ENCODE peak calls at places on chromosomes 5 and 9, in four cellular contexts. N, W, Q and I are unnamed samples.

GRCh38 chr9:5442400-5443011 is 4.8 kb upstream of the PLGRKT start:
- DNase-seq in N (no peak), W (no peak), Q (peak; percentile 53), I (peak; percentile 17)

GRCh38 chr5:176700239-176700847 is 53.1 kb downstream of the TSPAN17 start:
- DNase-seq in N (no peak), W (no peak), Q (peak; percentile 7), I (peak; percentile 40)

GRCh38 chr5:170267431-170268152 is 30.0 kb downstream of the LCP2 start:
- DNase-seq in N (peak; percentile 34), W (peak; percentile 75), Q (peak; percentile 80), I (peak; percentile 82)

GRCh38 chr5:6611561-6612256 is 21.1 kb downstream of the NSUN2 start:
- DNase-seq in N (no peak), W (no peak), Q (no peak), I (no peak)

GRCh38 chr9:68802525-68803015 is 97.5 kb downstream of the PIP5K1B start:
- DNase-seq in N (peak; percentile 91), W (peak; percentile 34), Q (no peak), I (no peak)

GRCh38 chr5:178307266-178308045 is 74.9 kb upstream of the PHYKPL start:
- DNase-seq in N (no peak), W (no peak), Q (no peak), I (no peak)

GRCh38 chr5:92909545-92909962 is 671.5 kb downstream of the NR2F1-AS1 start:
- DNase-seq in N (no peak), W (no peak), Q (no peak), I (no peak)

GRCh38 chr5:159610966-159611579 is 280.8 kb upstream of the IL12B start:
- DNase-seq in N (no peak), W (no peak), Q (no peak), I (no peak)

GRCh38 chr9:88045686-88046085 is 71.4 kb upstream of the CDK20 start:
- DNase-seq in N (no peak), W (no peak), Q (no peak), I (no peak)

GRCh38 chr5:172910828-172911627 is 48.2 kb upstream of the RPL26L1 start:
- DNase-seq in N (peak; percentile 61), W (no peak), Q (peak; percentile 30), I (no peak)

GRCh38 chr9:131470581-131470991 is 32.1 kb upstream of the POMT1 start:
- DNase-seq in N (no peak), W (no peak), Q (no peak), I (no peak)

GRCh38 chr9:128162215-128163026 is 2.4 kb downstream of the BBLN start:
- DNase-seq in N (no peak), W (no peak), Q (no peak), I (no peak)

GRCh38 chr5:100760700-100761099 is 142.4 kb downstream of the ST8SIA4 start:
- DNase-seq in N (no peak), W (no peak), Q (no peak), I (no peak)

GRCh38 chr5:68368686-68369359 is 153.3 kb downstream of the PIK3R1 start:
- DNase-seq in N (no peak), W (no peak), Q (no peak), I (no peak)

GRCh38 chr5:171524461-171524860 is 105.0 kb downstream of the FGF18 start:
- DNase-seq in N (no peak), W (no peak), Q (no peak), I (no peak)

GRCh38 chr9:76932778-76933177 is 26.9 kb upstream of the PRUNE2 start:
- DNase-seq in N (no peak), W (no peak), Q (no peak), I (no peak)

GRCh38 chr9:75390951-75391350 is 302.6 kb downstream of the OSTF1 start:
- DNase-seq in N (no peak), W (no peak), Q (no peak), I (no peak)

GRCh38 chr5:89471556-89471955 is 588.6 kb upstream of the MEF2C start:
- DNase-seq in N (no peak), W (no peak), Q (no peak), I (no peak)

GRCh38 chr9:70701163-70701562 is 286.7 kb upstream of the KLF9 start:
- DNase-seq in N (no peak), W (no peak), Q (no peak), I (no peak)

GRCh38 chr5:138552700-138553099 is 9.7 kb upstream of the ETF1 start:
- DNase-seq in N (no peak), W (no peak), Q (no peak), I (no peak)

GRCh38 chr5:96530901-96531300 is 97.9 kb upstream of the PCSK1 start:
- DNase-seq in N (no peak), W (no peak), Q (no peak), I (no peak)

GRCh38 chr9:110427497-110428104 is 89.9 kb upstream of the TXNDC8 start:
- DNase-seq in N (no peak), W (peak; percentile 5), Q (peak; percentile 51), I (peak; percentile 38)

GRCh38 chr5:74949976-74950375 is 83.8 kb upstream of the FAM169A start:
- DNase-seq in N (no peak), W (no peak), Q (no peak), I (no peak)

GRCh38 chr5:151123897-151124751 is 33.5 kb downstream of the ANXA6 start:
- DNase-seq in N (peak; percentile 88), W (peak; percentile 48), Q (no peak), I (no peak)

GRCh38 chr5:143870871-143871632 is 59.1 kb downstream of the HMHB1 start:
- DNase-seq in N (no peak), W (no peak), Q (no peak), I (no peak)

GRCh38 chr5:39599721-39600431 is 175.1 kb upstream of the DAB2 start:
- DNase-seq in N (no peak), W (no peak), Q (no peak), I (no peak)

GRCh38 chr9:78122631-78123030 is 91.0 kb upstream of the GNAQ start:
- DNase-seq in N (no peak), W (no peak), Q (no peak), I (no peak)

GRCh38 chr5:1800470-1801060 is 642 bp upstream of the NDUFS6 start:
- DNase-seq in N (no peak), W (no peak), Q (peak; percentile 14), I (no peak)

GRCh38 chr5:79564798-79565279 is 47.4 kb upstream of the TENT2 start:
- DNase-seq in N (no peak), W (no peak), Q (no peak), I (no peak)

GRCh38 chr5:136013559-136013958 is 15.2 kb upstream of the TGFBI start:
- DNase-seq in N (no peak), W (no peak), Q (no peak), I (no peak)

GRCh38 chr5:14720236-14720923 is 55.9 kb downstream of the OTULIN start:
- DNase-seq in N (no peak), W (no peak), Q (no peak), I (no peak)
- TF ChIP-seq SPI1 in N (no peak), W (no peak), Q (no peak), I (no peak)

DNA sequence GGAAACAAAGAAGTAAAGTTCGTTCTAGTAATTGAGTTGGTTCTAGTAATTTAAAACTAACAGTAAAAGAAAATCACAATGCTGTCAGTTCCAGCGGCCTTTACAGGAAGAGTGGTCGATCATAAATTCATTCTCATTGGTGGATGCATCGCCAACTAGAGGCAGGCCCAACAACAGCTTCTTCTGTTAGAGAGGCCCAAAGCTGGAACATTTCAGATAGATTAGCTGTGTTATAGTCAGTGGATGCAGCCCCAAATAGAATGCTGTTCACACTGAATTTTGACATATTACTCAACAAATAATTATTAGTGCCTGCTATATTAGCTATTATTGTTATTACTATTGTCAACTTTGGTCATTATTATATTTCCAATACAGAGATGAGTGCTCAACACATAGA is 80.8 kb downstream of the ARRDC3 start:
- DNase-seq in N (no peak), W (no peak), Q (no peak), I (no peak)
- TF ChIP-seq SPI1 in N (no peak), W (no peak), Q (no peak), I (no peak)

GRCh38 chr5:72760259-72760658 is 56.2 kb upstream of the TNPO1 start:
- DNase-seq in N (no peak), W (no peak), Q (no peak), I (no peak)
- TF ChIP-seq SPI1 in N (no peak), W (no peak), Q (no peak), I (no peak)

GRCh38 chr9:122835313-122835731 is 6.9 kb upstream of the PDCL start:
- DNase-seq in N (no peak), W (peak; percentile 35), Q (no peak), I (no peak)
- TF ChIP-seq SPI1 in N (no peak), W (no peak), Q (no peak), I (no peak)

DNA sequence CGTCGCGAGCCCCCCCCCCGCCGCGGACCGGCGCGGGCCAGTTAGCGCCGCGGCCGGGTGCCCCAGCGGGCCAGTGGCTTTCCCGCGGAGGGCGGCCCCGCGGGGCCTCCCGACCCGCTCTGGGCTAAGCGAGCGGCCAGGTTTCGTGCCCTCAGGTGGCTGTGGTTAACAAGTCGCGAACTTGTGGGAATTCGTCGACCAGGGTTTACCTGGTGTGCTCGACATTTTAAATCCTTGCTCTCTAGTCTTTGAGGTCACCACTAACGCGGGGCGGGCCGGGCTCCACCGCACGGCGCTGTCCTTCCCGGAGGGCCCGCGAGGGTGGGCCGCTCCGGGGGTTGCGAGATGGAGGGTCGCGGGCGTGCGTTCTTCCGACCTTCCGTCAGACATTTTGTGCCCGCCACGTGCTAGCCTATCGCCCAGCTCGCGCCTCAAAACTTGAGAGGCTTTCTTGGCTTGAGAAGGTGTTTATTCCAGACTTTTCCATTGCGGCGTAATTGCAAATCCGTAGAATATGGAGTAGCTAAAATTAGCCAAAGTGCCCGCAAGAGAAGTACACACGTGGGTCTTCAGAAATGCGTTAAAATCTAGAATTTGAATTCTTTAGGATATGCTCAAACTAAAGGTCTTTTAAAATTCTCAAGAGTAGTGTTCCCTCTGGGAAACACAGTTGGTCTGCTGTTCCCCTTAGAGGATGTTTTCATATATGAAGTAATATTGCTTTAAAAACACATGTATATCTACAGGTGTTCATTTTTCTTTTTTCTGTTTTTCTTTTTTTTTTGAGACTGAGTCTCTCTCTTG is 2.1 kb downstream of the ANP32B start:
- DNase-seq in N (peak; percentile 9), W (no peak), Q (peak; percentile 38), I (no peak)
- TF ChIP-seq SPI1 in N (no peak), W (no peak), Q (no peak), I (no peak)